ENCODE peak calls at places on chromosomes 1 and 21, in seven cellular contexts. B is K562, F is MM.1S, I is HCT116, X is fibroblast of lung, M is SK-N-SH, Q is OCI-LY7. K is an unnamed sample.
A peak's percentile ranks its signal among the peaks of the same experiment; 100 is the strongest.

GRCh38 chr1:225657462-225657989 is 4.6 kb upstream of the ENAH start:
- DNase-seq in F (no peak), M (no peak), X (peak; percentile 79), Q (no peak), B (no peak), I (no peak), K (no peak)

GRCh38 chr1:18635833-18636671 is 5.4 kb downstream of the PAX7 start:
- DNase-seq in F (no peak), B (no peak), M (peak; percentile 73), I (no peak), X (no peak), Q (no peak), K (peak; percentile 88)

GRCh38 chr21:26391166-26391565 is 181.9 kb downstream of the CYYR1 start:
- DNase-seq in X (no peak), B (no peak), Q (no peak), I (no peak), M (no peak), F (no peak), K (no peak)

GRCh38 chr1:223429313-223429731 is 36.1 kb downstream of the CCDC185 start:
- DNase-seq in Q (no peak), I (no peak), X (no peak), B (no peak), F (no peak), M (no peak), K (no peak)

GRCh38 chr1:225772323-225772768 is 5.3 kb upstream of the SRP9 start:
- DNase-seq in I (peak; percentile 79), F (peak; percentile 57), X (peak; percentile 90), Q (peak; percentile 75), M (peak; percentile 79), B (peak; percentile 82), K (peak; percentile 92)

GRCh38 chr1:208007938-208008342 is 97.0 kb upstream of the CD34 start:
- DNase-seq in X (peak; percentile 54), F (no peak), B (no peak), M (no peak), I (no peak), Q (no peak), K (no peak)

GRCh38 chr1:2823921-2824660 is 22.6 kb upstream of the TTC34 start:
- DNase-seq in M (no peak), I (no peak), F (no peak), B (no peak), Q (no peak), X (no peak), K (no peak)

GRCh38 chr1:244545511-244545910 is 84.4 kb downstream of the CATSPERE start:
- DNase-seq in B (no peak), F (no peak), I (no peak), M (no peak), Q (no peak), X (peak; percentile 8), K (no peak)

GRCh38 chr1:205441716-205442050 is 14.2 kb downstream of the BLACAT1 start:
- DNase-seq in M (no peak), Q (no peak), X (no peak), B (no peak), I (no peak), F (no peak), K (no peak)
- H3K4me1 ChIP-seq in M (peaks cover 3% of the 10 kb centered on the region), Q (peaks cover 90% of the 10 kb centered on the region), X (no peaks in the 10 kb centered on the region), B (peaks cover 19% of the 10 kb centered on the region), I (peaks cover 86% of the 10 kb centered on the region), F (peaks cover 38% of the 10 kb centered on the region), K (peaks cover 75% of the 10 kb centered on the region)

GRCh38 chr1:59815892-59816291 is 1.1 kb downstream of the HOOK1 start:
- DNase-seq in X (no peak), Q (no peak), B (no peak), I (no peak), F (no peak), M (no peak), K (no peak)
- H2AFZ ChIP-seq in X (no peak overlapping the region), Q (no peak overlapping the region), B (no peak overlapping the region), I (no peak overlapping the region), F (no peak overlapping the region), M (no peak overlapping the region), K (no peak overlapping the region)

DNA sequence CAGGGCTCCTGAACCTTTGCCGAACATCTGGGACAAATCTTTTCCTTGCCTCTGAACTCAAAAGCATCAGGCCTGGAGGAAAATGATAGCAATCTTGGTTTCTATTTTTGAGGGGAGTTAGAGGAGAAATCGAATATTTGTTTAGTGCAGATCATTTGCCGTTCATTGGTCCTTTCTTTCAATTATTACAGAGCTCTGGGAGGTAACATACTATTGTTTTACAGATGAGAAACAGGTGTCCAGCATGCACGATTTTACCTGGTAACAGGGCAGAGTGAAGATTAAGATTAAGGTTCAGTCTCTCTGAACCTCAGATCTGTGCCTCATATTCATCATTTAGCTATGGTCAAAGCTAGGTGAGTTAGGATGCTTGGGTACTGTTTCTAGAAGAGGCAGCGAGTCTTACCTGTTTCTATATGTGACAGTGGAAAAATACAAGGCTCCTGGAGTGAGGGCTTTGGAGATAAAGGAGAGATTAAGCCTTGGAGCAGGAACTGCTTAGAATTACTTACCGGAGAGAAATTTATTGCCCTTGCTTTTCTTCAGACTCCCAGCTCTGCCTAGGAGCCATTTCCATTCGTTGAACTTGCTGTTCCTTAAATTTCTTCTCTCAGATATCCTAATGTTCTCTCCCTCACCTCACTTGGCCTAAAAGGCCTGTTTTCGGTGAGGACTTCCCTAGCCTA is 1.4 kb downstream of the PRCC start:
- DNase-seq in I (no peak), B (no peak), F (no peak), Q (no peak), X (no peak), M (no peak), K (no peak)
- H3K79me2 ChIP-seq in I (peaks cover 73% of the 10 kb centered on the region), B (peaks cover 76% of the 10 kb centered on the region), F (peaks cover 76% of the 10 kb centered on the region), Q (peaks cover 72% of the 10 kb centered on the region), X (peaks cover 58% of the 10 kb centered on the region), M (peaks cover 76% of the 10 kb centered on the region), K (peaks cover 74% of the 10 kb centered on the region)

GRCh38 chr1:9643351-9644256 is 7.9 kb upstream of the PIK3CD start:
- DNase-seq in M (no peak), I (no peak), F (no peak), B (no peak), X (no peak), Q (no peak), K (no peak)
- H3K4me1 ChIP-seq in M (no peaks in the 10 kb centered on the region), I (peaks cover 7% of the 10 kb centered on the region), F (no peaks in the 10 kb centered on the region), B (peaks cover 6% of the 10 kb centered on the region), X (no peaks in the 10 kb centered on the region), Q (peaks cover 5% of the 10 kb centered on the region), K (no peaks in the 10 kb centered on the region)

GRCh38 chr1:184299076-184299790 is 87.6 kb upstream of the C1orf21 start:
- DNase-seq in F (no peak), M (peak; percentile 16), Q (no peak), B (no peak), X (peak; percentile 70), I (no peak), K (no peak)

GRCh38 chr1:184299796-184300195 is 87.0 kb upstream of the C1orf21 start:
- DNase-seq in B (no peak), M (no peak), I (no peak), X (no peak), F (no peak), Q (no peak), K (no peak)

GRCh38 chr1:184297244-184297750 is 89.5 kb upstream of the C1orf21 start:
- DNase-seq in I (no peak), B (no peak), Q (no peak), F (no peak), M (no peak), X (no peak), K (no peak)

GRCh38 chr1:184296466-184297243 is 90.2 kb upstream of the C1orf21 start:
- DNase-seq in B (no peak), M (no peak), I (no peak), F (no peak), Q (no peak), X (peak; percentile 91), K (no peak)

GRCh38 chr1:184298321-184299052 is 88.3 kb upstream of the C1orf21 start:
- DNase-seq in M (peak; percentile 16), Q (no peak), B (no peak), X (no peak), F (no peak), I (no peak), K (peak; percentile 59)
- H2AFZ ChIP-seq in M (peak overlapping the region; percentile 11), Q (no peak overlapping the region), B (no peak overlapping the region), X (no peak overlapping the region), F (no peak overlapping the region), I (no peak overlapping the region), K (no peak overlapping the region)

K was measured in neural progenitor cell.